ENCODE peak calls at places on chromosomes 2 and 18, in seven cellular contexts. One of them, this sample, is unnamed.
A peak's percentile ranks its signal among the peaks of the same experiment; 100 is the strongest.

GRCh38 chr2:237131749-237132148 is 46.1 kb downstream of the COPS8 start:
- DNase-seq in progenitor cell of endocrine pancreas: no peak
- DNase-seq in NCI-H187: no peak
- DNase-seq in Daoy: no peak
- DNase-seq in neural crest cell: no peak
- DNase-seq in tibial artery: no peak
- DNase-seq in midbrain: no peak
- DNase-seq in this sample: no peak

GRCh38 chr2:122018736-122019135 is 263.3 kb downstream of the TSN start:
- DNase-seq in progenitor cell of endocrine pancreas: no peak
- DNase-seq in NCI-H187: no peak
- DNase-seq in Daoy: no peak
- DNase-seq in neural crest cell: no peak
- DNase-seq in tibial artery: no peak
- DNase-seq in midbrain: no peak
- DNase-seq in this sample: no peak

GRCh38 chr2:10353931-10354330 is 51.2 kb downstream of the HPCAL1 start:
- DNase-seq in progenitor cell of endocrine pancreas: no peak
- DNase-seq in NCI-H187: no peak
- DNase-seq in Daoy: no peak
- DNase-seq in neural crest cell: no peak
- DNase-seq in tibial artery: no peak
- DNase-seq in midbrain: no peak
- DNase-seq in this sample: no peak

GRCh38 chr2:197996583-197996982 is 192.2 kb downstream of the PLCL1 start:
- DNase-seq in progenitor cell of endocrine pancreas: no peak
- DNase-seq in NCI-H187: no peak
- DNase-seq in Daoy: no peak
- DNase-seq in neural crest cell: no peak
- DNase-seq in tibial artery: no peak
- DNase-seq in midbrain: no peak
- DNase-seq in this sample: peak; percentile 59

GRCh38 chr2:1557467-1557820 is 144.2 kb downstream of the TPO start:
- DNase-seq in progenitor cell of endocrine pancreas: no peak
- DNase-seq in NCI-H187: no peak
- DNase-seq in Daoy: no peak
- DNase-seq in neural crest cell: no peak
- DNase-seq in tibial artery: no peak
- DNase-seq in midbrain: no peak
- DNase-seq in this sample: no peak

GRCh38 chr2:43226558-43226954 is at the start of gene ZFP36L2:
- DNase-seq in progenitor cell of endocrine pancreas: peak; percentile 85
- DNase-seq in NCI-H187: peak; percentile 94
- DNase-seq in Daoy: peak; percentile 97
- DNase-seq in neural crest cell: peak; percentile 85
- DNase-seq in tibial artery: peak; percentile 98
- DNase-seq in midbrain: peak; percentile 98
- DNase-seq in this sample: peak; percentile 96

GRCh38 chr2:139495851-139496250 is 715.7 kb upstream of the NXPH2 start:
- DNase-seq in progenitor cell of endocrine pancreas: no peak
- DNase-seq in NCI-H187: no peak
- DNase-seq in Daoy: no peak
- DNase-seq in neural crest cell: no peak
- DNase-seq in tibial artery: no peak
- DNase-seq in midbrain: no peak
- DNase-seq in this sample: no peak

GRCh38 chr2:207042155-207042554 is 102.8 kb downstream of the CPO start:
- DNase-seq in progenitor cell of endocrine pancreas: no peak
- DNase-seq in NCI-H187: no peak
- DNase-seq in Daoy: no peak
- DNase-seq in neural crest cell: no peak
- DNase-seq in tibial artery: no peak
- DNase-seq in midbrain: no peak
- DNase-seq in this sample: no peak

GRCh38 chr2:106572541-106573148 is 85.5 kb downstream of the CD8B2 start:
- DNase-seq in progenitor cell of endocrine pancreas: no peak
- DNase-seq in NCI-H187: no peak
- DNase-seq in Daoy: peak; percentile 34
- DNase-seq in neural crest cell: no peak
- DNase-seq in tibial artery: no peak
- DNase-seq in midbrain: no peak
- DNase-seq in this sample: peak; percentile 33

GRCh38 chr18:42480521-42480920 is 525.5 kb downstream of the PIK3C3 start:
- DNase-seq in progenitor cell of endocrine pancreas: no peak
- DNase-seq in NCI-H187: no peak
- DNase-seq in Daoy: no peak
- DNase-seq in neural crest cell: no peak
- DNase-seq in tibial artery: no peak
- DNase-seq in midbrain: no peak
- DNase-seq in this sample: no peak

GRCh38 chr2:106158131-106158530 is 36.0 kb downstream of the UXS1 start:
- DNase-seq in progenitor cell of endocrine pancreas: no peak
- DNase-seq in NCI-H187: no peak
- DNase-seq in Daoy: no peak
- DNase-seq in neural crest cell: no peak
- DNase-seq in tibial artery: no peak
- DNase-seq in midbrain: no peak
- DNase-seq in this sample: no peak

GRCh38 chr18:68721681-68722583 is 7.0 kb upstream of the TMX3 start:
- DNase-seq in progenitor cell of endocrine pancreas: no peak
- DNase-seq in NCI-H187: no peak
- DNase-seq in Daoy: no peak
- DNase-seq in neural crest cell: no peak
- DNase-seq in tibial artery: no peak
- DNase-seq in midbrain: no peak
- DNase-seq in this sample: no peak

GRCh38 chr18:13259701-13260100 is 41.1 kb downstream of the LDLRAD4 start:
- DNase-seq in progenitor cell of endocrine pancreas: no peak
- DNase-seq in NCI-H187: no peak
- DNase-seq in Daoy: no peak
- DNase-seq in neural crest cell: no peak
- DNase-seq in tibial artery: no peak
- DNase-seq in midbrain: no peak
- DNase-seq in this sample: no peak

GRCh38 chr2:215812966-215813365 is 200.4 kb downstream of the MREG start:
- DNase-seq in progenitor cell of endocrine pancreas: no peak
- DNase-seq in NCI-H187: no peak
- DNase-seq in Daoy: no peak
- DNase-seq in neural crest cell: no peak
- DNase-seq in tibial artery: no peak
- DNase-seq in midbrain: no peak
- DNase-seq in this sample: no peak

GRCh38 chr2:96485751-96486643 is 19.2 kb downstream of the NEURL3 start:
- DNase-seq in progenitor cell of endocrine pancreas: no peak
- DNase-seq in NCI-H187: no peak
- DNase-seq in Daoy: peak; percentile 90
- DNase-seq in neural crest cell: no peak
- DNase-seq in tibial artery: peak; percentile 79
- DNase-seq in midbrain: peak; percentile 33
- DNase-seq in this sample: peak; percentile 53

GRCh38 chr18:36211612-36212065 is 24.3 kb downstream of the MOCOS start:
- DNase-seq in progenitor cell of endocrine pancreas: no peak
- DNase-seq in NCI-H187: no peak
- DNase-seq in Daoy: peak; percentile 28
- DNase-seq in neural crest cell: no peak
- DNase-seq in tibial artery: no peak
- DNase-seq in midbrain: no peak
- DNase-seq in this sample: no peak

GRCh38 chr2:196821195-196821594 is 12.0 kb upstream of the C2orf66 start:
- DNase-seq in progenitor cell of endocrine pancreas: no peak
- DNase-seq in NCI-H187: no peak
- DNase-seq in Daoy: no peak
- DNase-seq in neural crest cell: no peak
- DNase-seq in tibial artery: no peak
- DNase-seq in midbrain: no peak
- DNase-seq in this sample: no peak

GRCh38 chr18:13565228-13565627 is 161.1 kb downstream of the FAM210A start:
- DNase-seq in progenitor cell of endocrine pancreas: no peak
- DNase-seq in NCI-H187: no peak
- DNase-seq in Daoy: no peak
- DNase-seq in neural crest cell: no peak
- DNase-seq in tibial artery: peak; percentile 70
- DNase-seq in midbrain: peak; percentile 98
- DNase-seq in this sample: no peak

GRCh38 chr2:191638079-191638801 is 39.7 kb upstream of the NABP1 start:
- DNase-seq in progenitor cell of endocrine pancreas: no peak
- DNase-seq in NCI-H187: no peak
- DNase-seq in Daoy: no peak
- DNase-seq in neural crest cell: no peak
- DNase-seq in tibial artery: no peak
- DNase-seq in midbrain: peak; percentile 4
- DNase-seq in this sample: no peak

GRCh38 chr2:101307950-101308431 is 510 bp downstream of the RNF149 start:
- DNase-seq in progenitor cell of endocrine pancreas: peak; percentile 28
- DNase-seq in NCI-H187: no peak
- DNase-seq in Daoy: peak; percentile 13
- DNase-seq in neural crest cell: peak; percentile 14
- DNase-seq in tibial artery: peak; percentile 66
- DNase-seq in midbrain: no peak
- DNase-seq in this sample: no peak

GRCh38 chr2:229713371-229714079 is 830 bp downstream of the DNER start:
- DNase-seq in progenitor cell of endocrine pancreas: peak; percentile 25
- DNase-seq in NCI-H187: no peak
- DNase-seq in Daoy: peak; percentile 63
- DNase-seq in neural crest cell: peak; percentile 13
- DNase-seq in tibial artery: no peak
- DNase-seq in midbrain: peak; percentile 77
- DNase-seq in this sample: no peak

GRCh38 chr2:20597868-20598183 is 53.1 kb downstream of the HS1BP3 start:
- DNase-seq in progenitor cell of endocrine pancreas: no peak
- DNase-seq in NCI-H187: no peak
- DNase-seq in Daoy: no peak
- DNase-seq in neural crest cell: no peak
- DNase-seq in tibial artery: peak; percentile 67
- DNase-seq in midbrain: no peak
- DNase-seq in this sample: no peak

GRCh38 chr2:75224636-75225094 is 25.3 kb upstream of the TACR1 start:
- DNase-seq in progenitor cell of endocrine pancreas: no peak
- DNase-seq in NCI-H187: peak; percentile 15
- DNase-seq in Daoy: no peak
- DNase-seq in neural crest cell: no peak
- DNase-seq in tibial artery: no peak
- DNase-seq in midbrain: no peak
- DNase-seq in this sample: no peak

GRCh38 chr2:178478442-178479274 is at the start of gene FKBP7:
- DNase-seq in progenitor cell of endocrine pancreas: peak; percentile 64
- DNase-seq in NCI-H187: peak; percentile 54
- DNase-seq in Daoy: peak; percentile 83
- DNase-seq in neural crest cell: peak; percentile 64
- DNase-seq in tibial artery: peak; percentile 94
- DNase-seq in midbrain: peak; percentile 94
- DNase-seq in this sample: peak; percentile 88

This sample was measured in CD4-positive, CD25-positive, alpha-beta regulatory T cell.